ENCODE peak calls at places on chromosomes 16 and 17, in six cellular contexts. Z is astrocyte of the cerebellum; M is AG08395; D is CD8-positive, alpha-beta memory T cell; Y is germinal center; O is cardiac fibroblast. N is an unnamed sample.

GRCh38 chr17:2346475-2346874 is 9.2 kb downstream of the SGSM2 start:
- DNase-seq in Z (no peak), M (no peak), D (no peak), Y (no peak), O (no peak), N (no peak)

GRCh38 chr17:73309727-73310555 is 1.9 kb downstream of the CDC42EP4 start:
- DNase-seq in Z (no peak), M (no peak), D (no peak), Y (no peak), O (no peak), N (peak; percentile 45)

GRCh38 chr17:72518810-72519597 is 398.2 kb downstream of the SOX9 start:
- DNase-seq in Z (no peak), M (no peak), D (no peak), Y (no peak), O (no peak), N (peak; percentile 78)

GRCh38 chr16:71520550-71520949 is 5.7 kb upstream of the CHST4 start:
- DNase-seq in Z (no peak), M (no peak), D (no peak), Y (no peak), O (no peak), N (no peak)

GRCh38 chr17:53058031-53058430 is 764.7 kb upstream of the KIF2B start:
- DNase-seq in Z (peak; percentile 6), M (no peak), D (no peak), Y (no peak), O (no peak), N (no peak)

GRCh38 chr16:70630960-70631745 is 15.2 kb upstream of the IL34 start:
- DNase-seq in Z (no peak), M (no peak), D (no peak), Y (no peak), O (no peak), N (no peak)

GRCh38 chr17:75738218-75738802 is 17.1 kb downstream of the ITGB4 start:
- DNase-seq in Z (no peak), M (peak; percentile 56), D (no peak), Y (no peak), O (peak; percentile 59), N (no peak)

GRCh38 chr16:75252946-75253911 is 1.8 kb upstream of the BCAR1 start:
- DNase-seq in Z (no peak), M (peak; percentile 72), D (no peak), Y (no peak), O (peak; percentile 72), N (no peak)

GRCh38 chr17:17028878-17029535 is 13.2 kb upstream of the MPRIP start:
- DNase-seq in Z (no peak), M (no peak), D (no peak), Y (no peak), O (no peak), N (no peak)

GRCh38 chr17:66965801-66966528 is 1.5 kb downstream of the CACNG4 start:
- DNase-seq in Z (no peak), M (no peak), D (no peak), Y (no peak), O (no peak), N (peak; percentile 36)

GRCh38 chr17:12027658-12028057 is 7.0 kb downstream of the MAP2K4 start:
- DNase-seq in Z (no peak), M (no peak), D (no peak), Y (no peak), O (no peak), N (no peak)

GRCh38 chr17:33520404-33521032 is 227.4 kb upstream of the ASIC2 start:
- DNase-seq in Z (no peak), M (peak; percentile 34), D (no peak), Y (peak; percentile 65), O (peak; percentile 12), N (peak; percentile 5)

GRCh38 chr16:17224859-17225258 is 245.9 kb downstream of the XYLT1 start:
- DNase-seq in Z (peak; percentile 74), M (peak; percentile 73), D (peak; percentile 2), Y (no peak), O (peak; percentile 67), N (no peak)

GRCh38 chr17:3448059-3448630 is 14.5 kb upstream of the OR1E2 start:
- DNase-seq in Z (no peak), M (no peak), D (no peak), Y (no peak), O (peak; percentile 3), N (no peak)

GRCh38 chr17:8963665-8964258 is 1.7 kb downstream of the PIK3R5 start:
- DNase-seq in Z (no peak), M (no peak), D (no peak), Y (no peak), O (no peak), N (no peak)

GRCh38 chr17:2718150-2718938 is 6.8 kb upstream of the CLUH start:
- DNase-seq in Z (no peak), M (no peak), D (no peak), Y (no peak), O (peak; percentile 30), N (no peak)

GRCh38 chr16:57802635-57803412 is 533 bp upstream of the KIFC3 start:
- DNase-seq in Z (no peak), M (no peak), D (no peak), Y (no peak), O (peak; percentile 56), N (peak; percentile 34)

GRCh38 chr17:3603119-3603869 is 5.9 kb downstream of the TRPV1 start:
- DNase-seq in Z (no peak), M (peak; percentile 74), D (no peak), Y (no peak), O (peak; percentile 82), N (no peak)

GRCh38 chr16:4123617-4124300 is 7.5 kb upstream of the ADCY9 start:
- DNase-seq in Z (no peak), M (peak; percentile 37), D (no peak), Y (no peak), O (peak; percentile 61), N (no peak)

GRCh38 chr16:16917201-16917600 is 538.3 kb downstream of the NPIPA7 start:
- DNase-seq in Z (no peak), M (no peak), D (no peak), Y (no peak), O (no peak), N (no peak)

GRCh38 chr16:71933913-71934696 is 38.8 kb downstream of the IST1 start:
- DNase-seq in Z (peak; percentile 49), M (peak; percentile 13), D (no peak), Y (no peak), O (peak; percentile 38), N (no peak)

GRCh38 chr16:1979271-1980025 is 1.8 kb downstream of the NOXO1 start:
- DNase-seq in Z (no peak), M (no peak), D (no peak), Y (no peak), O (peak; percentile 29), N (peak; percentile 28)

GRCh38 chr17:6304894-6305612 is 129.9 kb downstream of the AIPL1 start:
- DNase-seq in Z (no peak), M (no peak), D (no peak), Y (no peak), O (no peak), N (no peak)

GRCh38 chr17:65055280-65055707 is 1.2 kb downstream of the GNA13 start:
- DNase-seq in Z (no peak), M (no peak), D (no peak), Y (peak; percentile 14), O (peak; percentile 48), N (peak; percentile 42)

GRCh38 chr16:51731160-51731559 is 580.1 kb upstream of the SALL1 start:
- DNase-seq in Z (no peak), M (no peak), D (no peak), Y (no peak), O (no peak), N (no peak)

GRCh38 chr16:278863-279366 is 1.5 kb upstream of the ARHGDIG start:
- DNase-seq in Z (no peak), M (no peak), D (peak; percentile 8), Y (peak; percentile 47), O (peak; percentile 21), N (peak; percentile 50)

GRCh38 chr17:19341211-19341631 is 21.3 kb downstream of the B9D1 start:
- DNase-seq in Z (no peak), M (no peak), D (no peak), Y (no peak), O (no peak), N (no peak)

GRCh38 chr17:69593351-69593715 is 178.8 kb downstream of the MAP2K6 start:
- DNase-seq in Z (no peak), M (no peak), D (no peak), Y (no peak), O (no peak), N (no peak)

GRCh38 chr16:4684030-4684715 is 9.2 kb upstream of the NUDT16L1 start:
- DNase-seq in Z (no peak), M (no peak), D (no peak), Y (no peak), O (no peak), N (no peak)